ENCODE peak calls at places on chromosomes 2 and 18, in four cellular contexts. A, E, D and P are unnamed samples.

GRCh38 chr18:49886891-49887764 is 73.8 kb upstream of the ACAA2 start:
- DNase-seq in D (no peak), E (no peak), A (no peak), P (no peak)

GRCh38 chr18:32343634-32344033 is 127.0 kb downstream of the GAREM1 start:
- DNase-seq in E (no peak), D (no peak), A (no peak), P (no peak)

GRCh38 chr2:74516070-74516633 is 1.9 kb downstream of the TLX2 start:
- DNase-seq in A (peak), E (no peak), D (peak), P (no peak)

GRCh38 chr18:11607897-11608296 is 1.5 kb upstream of the SLC35G4 start:
- DNase-seq in D (no peak), A (no peak), E (no peak), P (no peak)

GRCh38 chr2:242075163-242075562 is 205.6 kb downstream of the RTP5 start:
- DNase-seq in A (peak), D (no peak), E (no peak), P (no peak)

GRCh38 chr2:119723121-119723635 is 36.5 kb upstream of the PTPN4 start:
- DNase-seq in A (no peak), E (no peak), D (no peak), P (no peak)

GRCh38 chr2:125405816-125406215 is 1250.1 kb upstream of the GYPC start:
- DNase-seq in D (no peak), A (peak), E (no peak), P (peak)

GRCh38 chr2:131590366-131590765 is 62.7 kb downstream of the CCDC74A start:
- DNase-seq in A (no peak), E (no peak), D (no peak), P (no peak)

GRCh38 chr18:21362921-21363320 is 120.9 kb downstream of the GREB1L start:
- DNase-seq in D (no peak), E (no peak), A (no peak), P (no peak)

GRCh38 chr18:78601923-78602322 is 377.7 kb upstream of the SALL3 start:
- DNase-seq in E (no peak), D (no peak), A (no peak), P (no peak)

GRCh38 chr18:63346031-63346430 is 21.0 kb downstream of the KDSR start:
- DNase-seq in A (no peak), E (no peak), D (no peak), P (no peak)

GRCh38 chr2:28263690-28264089 is 129.0 kb upstream of the FOSL2 start:
- DNase-seq in E (no peak), D (no peak), A (no peak), P (no peak)

GRCh38 chr2:25306767-25307368 is 34.9 kb downstream of the DNMT3A start:
- DNase-seq in A (no peak), D (no peak), E (no peak), P (no peak)

GRCh38 chr2:70948350-70949003 is 12.8 kb downstream of the ATP6V1B1 start:
- DNase-seq in E (no peak), D (peak), A (peak), P (peak)

GRCh38 chr2:140600116-140600515 is 1530.7 kb downstream of the LRP1B start:
- DNase-seq in D (no peak), E (no peak), A (peak), P (peak)

GRCh38 chr2:233853883-233854240 is 473 bp downstream of the HJURP start:
- DNase-seq in A (no peak), D (no peak), E (no peak), P (no peak)

DNA sequence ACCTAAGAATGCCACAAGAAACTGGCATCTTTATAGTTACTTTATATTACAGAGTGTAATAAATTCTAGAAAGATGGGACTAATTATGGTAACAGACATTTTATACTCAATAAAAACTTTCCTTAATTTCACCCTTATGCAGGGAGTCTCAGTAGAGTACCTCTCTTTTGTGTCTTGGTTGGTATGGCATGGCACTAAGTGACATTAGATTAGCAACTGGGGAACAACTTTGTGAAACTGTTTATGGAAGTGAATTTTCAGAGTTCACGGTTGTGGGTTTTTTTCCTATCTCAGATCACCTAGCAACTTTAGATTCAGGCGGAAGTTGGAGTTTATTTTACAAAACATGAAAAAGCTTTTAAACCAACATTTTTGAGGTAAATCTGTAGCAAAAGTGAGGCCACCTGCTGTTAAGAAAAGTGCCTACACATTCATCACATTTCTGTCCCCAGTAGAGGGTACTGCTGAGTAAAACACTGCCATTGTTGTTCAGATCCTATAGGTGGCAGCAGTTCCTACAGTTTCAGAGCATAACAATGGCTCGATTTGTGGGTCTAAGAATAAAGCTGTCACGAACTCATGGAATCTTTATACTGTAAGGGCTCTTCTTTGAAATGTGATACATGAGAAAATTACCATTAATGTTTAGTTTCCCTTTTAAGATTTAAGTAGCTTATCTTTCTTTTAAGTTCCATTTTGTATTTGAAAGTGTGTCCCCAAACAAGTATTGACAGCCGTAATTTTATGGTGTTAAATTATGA is 117.6 kb downstream of the CAMKMT start:
- DNase-seq in D (peak), E (peak), A (peak), P (peak)
- TF ChIP-seq RFX5 in D (no peak), E (no peak), A (no peak), P (no peak)

DNA sequence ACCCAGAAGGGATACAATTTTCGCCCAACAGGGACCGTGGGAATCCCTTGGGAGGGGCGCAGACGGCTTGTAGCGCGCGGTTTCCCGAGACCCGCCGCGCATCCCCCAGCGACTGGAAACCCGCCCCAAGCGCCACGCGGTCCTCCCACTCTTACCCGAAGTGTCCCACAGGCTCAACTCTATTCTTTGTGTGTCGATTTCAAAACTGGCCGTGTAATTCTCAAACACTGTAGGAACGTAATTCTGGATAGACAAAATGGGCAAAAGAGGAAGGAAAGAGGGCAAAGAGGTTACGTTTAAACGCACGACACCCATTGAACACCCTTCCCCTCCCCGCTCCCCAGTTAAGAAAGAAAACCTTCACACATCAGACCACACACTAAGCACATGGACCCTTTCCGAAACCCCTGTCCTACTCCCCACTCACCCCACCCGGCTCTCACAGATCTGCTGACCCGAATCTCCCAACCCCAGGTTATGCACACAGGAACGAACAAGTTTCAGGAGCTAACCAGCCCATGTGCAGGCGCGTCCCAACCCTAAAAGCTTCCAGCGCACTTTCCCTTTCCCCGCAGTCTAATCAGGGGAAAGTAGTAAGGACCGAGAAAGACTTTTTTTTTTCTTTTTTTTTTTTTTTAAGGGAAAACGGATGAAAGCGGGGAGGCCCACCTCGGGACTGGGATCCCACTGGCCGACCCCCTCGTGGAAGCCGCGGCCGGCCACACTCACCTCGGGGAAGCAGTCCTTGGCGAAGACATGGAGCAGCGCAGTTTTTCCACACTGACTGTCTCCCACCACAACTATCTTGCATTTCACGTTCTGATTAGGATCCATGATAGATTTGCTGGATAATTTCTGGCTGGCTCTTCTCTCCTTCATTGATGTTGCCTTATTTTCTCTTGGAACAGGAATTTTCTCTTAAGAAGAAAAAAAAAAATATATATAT is 655 bp downstream of the RND3 start:
- DNase-seq in D (peak), A (peak), E (no peak), P (no peak)
- TF ChIP-seq RFX5 in D (no peak), A (no peak), E (no peak), P (no peak)

DNA sequence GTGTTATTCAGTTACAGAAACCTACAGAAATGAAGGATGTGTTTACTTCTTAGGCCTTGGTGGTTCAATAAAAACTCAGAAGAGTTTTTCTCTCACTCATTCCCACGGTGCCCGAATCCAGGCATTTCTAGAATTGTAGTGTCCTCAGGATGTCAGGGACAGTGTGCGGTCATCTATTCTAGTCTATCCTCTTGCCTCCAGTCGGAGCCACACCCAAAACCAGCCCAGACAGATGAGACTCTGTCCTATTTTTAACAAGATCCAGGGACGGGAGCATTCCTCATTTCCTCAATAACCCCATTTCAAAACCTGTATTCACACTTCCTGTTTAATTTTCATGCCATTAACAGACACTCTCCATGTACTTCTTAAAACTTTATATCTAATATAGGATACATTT is 11.6 kb upstream of the RBMS1 start:
- DNase-seq in D (no peak), E (no peak), A (no peak), P (no peak)
- TF ChIP-seq RFX5 in D (no peak), E (no peak), A (no peak), P (no peak)

DNA sequence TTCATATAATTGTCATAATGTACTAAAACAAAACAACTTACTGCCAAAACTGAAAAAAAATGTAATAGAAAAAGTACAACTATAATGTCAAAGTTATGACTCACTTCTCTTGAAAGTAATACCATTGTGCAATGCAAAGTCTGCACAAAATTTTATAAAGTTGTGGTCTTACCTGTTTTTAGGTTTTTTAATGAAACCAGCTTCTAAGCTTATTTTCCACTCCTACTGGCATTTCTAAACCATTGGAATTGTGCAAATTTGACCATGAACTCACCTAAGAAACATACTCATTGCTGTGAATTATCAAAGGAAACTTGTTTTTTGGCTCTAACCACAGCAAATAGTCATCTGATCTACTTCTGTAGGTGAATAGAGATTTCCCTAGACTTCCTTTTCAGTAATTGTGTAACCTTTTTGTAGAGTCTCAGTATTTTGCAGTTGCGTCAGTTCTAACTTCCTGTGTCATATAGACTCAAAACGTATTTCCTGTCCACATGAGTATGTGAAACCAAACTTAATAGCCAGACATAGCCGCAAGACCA is 31.9 kb upstream of the TFPI start:
- DNase-seq in A (peak), D (no peak), E (peak), P (no peak)
- TF ChIP-seq RFX5 in A (no peak), D (no peak), E (no peak), P (no peak)

GRCh38 chr18:26655010-26655613 is 106.8 kb upstream of the KCTD1 start:
- DNase-seq in E (no peak), A (no peak), D (no peak), P (peak)

GRCh38 chr18:26655614-26656400 is 107.5 kb upstream of the KCTD1 start:
- DNase-seq in E (no peak), D (peak), A (peak), P (peak)

GRCh38 chr18:26657618-26658581 is 109.5 kb upstream of the KCTD1 start:
- DNase-seq in E (no peak), D (peak), A (no peak), P (no peak)

GRCh38 chr18:26656401-26656943 is 108.1 kb upstream of the KCTD1 start:
- DNase-seq in A (no peak), E (no peak), D (peak), P (no peak)

DNA sequence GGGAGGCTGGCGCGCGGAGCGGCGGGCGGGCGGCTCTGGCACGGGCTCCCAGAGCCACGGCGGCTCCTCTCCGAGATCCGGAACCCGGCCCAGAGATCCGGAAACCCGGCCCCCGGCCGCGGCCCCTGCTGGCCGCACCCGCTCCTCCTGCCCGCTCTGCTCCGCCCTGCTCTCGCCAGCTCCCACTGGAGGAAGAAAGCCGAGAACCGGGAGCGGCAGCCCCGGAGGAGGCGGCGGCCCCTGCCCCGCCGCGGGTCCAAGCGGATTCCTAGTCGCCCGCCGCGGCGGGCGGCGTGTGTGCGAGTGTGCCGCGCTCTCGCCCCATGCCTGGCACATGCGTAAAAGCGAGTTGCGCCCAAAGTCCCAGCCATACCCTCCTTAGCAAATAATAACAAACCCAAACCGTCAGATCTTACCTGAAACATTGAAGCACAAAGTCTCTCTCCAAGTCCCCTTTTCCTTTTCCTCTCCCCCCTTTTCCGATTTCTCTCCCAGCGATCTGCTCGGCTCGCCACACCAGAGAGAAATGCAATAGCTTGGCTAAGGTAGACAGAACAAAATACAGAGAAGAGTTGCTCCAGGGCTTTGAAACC is 108.7 kb upstream of the KCTD1 start:
- DNase-seq in A (peak), E (no peak), D (peak), P (peak)
- TF ChIP-seq RFX5 in A (no peak), E (no peak), D (no peak), P (no peak)

GRCh38 chr2:151777911-151778310 is 43.6 kb upstream of the NEB start:
- DNase-seq in E (no peak), A (peak), D (no peak), P (no peak)

GRCh38 chr2:151782378-151783132 is 45.7 kb downstream of the ARL5A start:
- DNase-seq in D (no peak), E (no peak), A (no peak), P (no peak)

GRCh38 chr2:151780938-151781337 is 46.7 kb upstream of the NEB start:
- DNase-seq in A (no peak), E (no peak), D (no peak), P (no peak)

GRCh38 chr2:151783133-151783520 is 45.1 kb downstream of the ARL5A start:
- DNase-seq in E (no peak), D (no peak), A (no peak), P (no peak)

GRCh38 chr2:151781642-151782041 is 46.6 kb downstream of the ARL5A start:
- DNase-seq in E (no peak), D (no peak), A (no peak), P (no peak)
- TF ChIP-seq RFX5 in E (no peak), D (no peak), A (no peak), P (no peak)

GRCh38 chr2:63424329-63425078 is 163.8 kb downstream of the WDPCP start:
- DNase-seq in A (peak), D (peak), E (no peak), P (peak)
- TF ChIP-seq RFX5 in A (no peak), D (no peak), E (no peak), P (no peak)

GRCh38 chr2:99111945-99112344 is 29.6 kb upstream of the C2orf15 start:
- DNase-seq in E (no peak), D (no peak), A (no peak), P (no peak)
- TF ChIP-seq RFX5 in E (no peak), D (no peak), A (no peak), P (no peak)

DNA sequence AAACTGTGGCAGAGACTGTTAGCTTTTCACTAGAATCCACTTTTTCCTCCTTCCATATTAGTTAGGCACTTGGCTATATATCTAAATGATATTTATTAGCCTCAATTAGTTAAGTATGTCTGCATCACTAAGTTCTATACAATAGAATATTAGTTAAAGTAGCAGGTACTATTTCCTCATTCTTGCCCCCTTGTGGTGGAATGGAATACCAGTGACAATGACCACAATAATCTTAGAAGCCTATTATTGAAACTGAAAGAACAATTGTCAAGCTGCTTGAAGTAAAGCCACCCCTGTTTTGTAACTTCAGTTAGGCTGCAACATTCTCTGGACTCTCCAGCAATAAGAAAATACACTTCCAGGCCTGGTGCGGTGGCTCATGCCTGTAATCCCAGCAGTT is 476.3 kb upstream of the VWC2L start:
- DNase-seq in A (peak), E (peak), D (peak), P (peak)
- TF ChIP-seq RFX5 in A (no peak), E (no peak), D (no peak), P (no peak)

GRCh38 chr2:58156780-58157179 is 84.3 kb downstream of the FANCL start:
- DNase-seq in E (no peak), D (no peak), A (peak), P (no peak)

GRCh38 chr2:58155160-58155778 is 85.9 kb downstream of the FANCL start:
- DNase-seq in A (no peak), E (no peak), D (no peak), P (no peak)

GRCh38 chr2:58157754-58158153 is 83.4 kb downstream of the FANCL start:
- DNase-seq in E (no peak), A (no peak), D (no peak), P (no peak)
- TF ChIP-seq RFX5 in E (no peak), A (no peak), D (no peak), P (no peak)